ENCODE peak calls at places on chromosomes 6 and 20, in four cellular contexts. Z is transverse colon, C is pancreas, K is astrocyte of the spinal cord. U is an unnamed sample.

GRCh38 chr20:18391686-18392085 is 75.1 kb downstream of the DZANK1 start:
- DNase-seq in Z (no peak), C (no peak), K (no peak), U (no peak)

GRCh38 chr6:112659912-112660311 is 312.8 kb downstream of the RFPL4B start:
- DNase-seq in Z (no peak), C (no peak), K (no peak), U (no peak)

GRCh38 chr6:113893866-113894265 is 36.7 kb downstream of the MARCKS start:
- DNase-seq in Z (no peak), C (no peak), K (no peak), U (peak; percentile 31)

GRCh38 chr20:60224914-60225313 is 266.7 kb downstream of the CDH26 start:
- DNase-seq in Z (no peak), C (no peak), K (no peak), U (no peak)

GRCh38 chr6:15989397-15989796 is 139.5 kb upstream of the MYLIP start:
- DNase-seq in Z (no peak), C (no peak), K (no peak), U (no peak)

GRCh38 chr6:72817208-72817607 is 195.3 kb downstream of the KCNQ5 start:
- DNase-seq in Z (no peak), C (no peak), K (no peak), U (no peak)

GRCh38 chr20:64140956-64141355 is 23.3 kb upstream of the MYT1 start:
- DNase-seq in Z (no peak), C (no peak), K (no peak), U (no peak)

GRCh38 chr6:12289655-12290489 is at the start of gene EDN1:
- DNase-seq in Z (peak; percentile 85), C (peak; percentile 78), K (peak; percentile 87), U (peak; percentile 93)

GRCh38 chr20:59627298-59627697 is 23.0 kb downstream of the PHACTR3 start:
- DNase-seq in Z (no peak), C (no peak), K (no peak), U (no peak)

GRCh38 chr6:3349388-3350251 is 90.9 kb downstream of the PSMG4 start:
- DNase-seq in Z (no peak), C (no peak), K (no peak), U (no peak)
- H3K4me3 ChIP-seq in Z (no peak overlapping the region), C (no peak overlapping the region), K (no peak overlapping the region), U (no peak overlapping the region)

GRCh38 chr20:50243610-50244351 is 53.2 kb downstream of the CEBPB start:
- DNase-seq in Z (no peak), C (no peak), K (no peak), U (no peak)

GRCh38 chr20:50242863-50243609 is 52.4 kb downstream of the CEBPB start:
- DNase-seq in Z (peak; percentile 76), C (peak; percentile 53), K (peak; percentile 59), U (no peak)

GRCh38 chr20:50242548-50242862 is 51.9 kb downstream of the CEBPB start:
- DNase-seq in Z (no peak), C (no peak), K (no peak), U (no peak)

GRCh38 chr20:50240092-50240491 is 49.5 kb downstream of the CEBPB start:
- DNase-seq in Z (no peak), C (no peak), K (no peak), U (no peak)

DNA sequence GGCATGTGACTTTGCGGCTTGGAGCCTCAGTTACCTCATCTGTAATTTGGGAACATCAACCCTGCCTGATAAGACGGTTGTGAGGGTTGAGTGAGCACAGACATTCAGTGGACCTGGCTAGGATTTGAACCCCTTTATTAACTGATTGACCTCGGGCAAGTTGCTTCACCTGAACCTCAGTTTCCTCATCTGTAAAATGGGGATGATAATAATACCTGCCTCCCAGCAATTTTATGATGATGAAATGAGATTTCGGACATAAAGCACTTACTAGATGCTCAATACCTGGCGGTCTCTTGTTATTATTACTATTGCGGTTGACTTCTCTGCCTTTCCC is 51.5 kb downstream of the CEBPB start:
- DNase-seq in Z (no peak), C (no peak), K (no peak), U (no peak)
- TF ChIP-seq CTCF in Z (no peak), C (no peak), K (no peak), U (no peak)

GRCh38 chr20:8133816-8134451 is 1.9 kb downstream of the PLCB1 start:
- DNase-seq in Z (no peak), C (no peak), K (no peak), U (no peak)
- H3K4me3 ChIP-seq in Z (peak overlapping the region; percentile 69), C (peak overlapping the region; percentile 93), K (no peak overlapping the region), U (no peak overlapping the region)

GRCh38 chr20:5342031-5342430 is 25.3 kb upstream of the PROKR2 start:
- DNase-seq in Z (no peak), C (no peak), K (no peak), U (no peak)
- TF ChIP-seq CTCF in Z (no peak), C (no peak), K (no peak), U (no peak)

GRCh38 chr6:140811642-140812041 is 1321.1 kb upstream of the GJE1 start:
- DNase-seq in Z (no peak), C (no peak), K (no peak), U (no peak)

GRCh38 chr6:140809694-140810101 is 1323.0 kb upstream of the GJE1 start:
- DNase-seq in Z (no peak), C (no peak), K (peak; percentile 50), U (no peak)

DNA sequence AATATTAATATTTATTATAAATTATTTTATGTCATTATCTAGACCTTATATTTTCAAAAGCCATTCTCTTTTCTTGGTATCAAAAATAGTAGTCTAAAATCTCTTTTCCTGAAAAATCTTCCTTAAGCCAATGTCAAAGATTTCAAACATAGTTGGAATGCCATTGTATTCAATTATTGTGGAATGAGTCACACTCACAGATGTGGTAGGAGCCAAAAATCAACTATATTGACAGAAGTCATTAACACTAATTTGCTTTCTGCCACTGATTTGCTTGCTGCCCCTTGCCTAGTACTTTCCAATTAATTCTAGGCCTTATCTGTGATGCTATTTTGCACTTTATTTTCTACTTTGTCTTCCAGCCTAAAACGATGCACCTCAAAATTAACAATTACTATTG is 1326.3 kb upstream of the GJE1 start:
- DNase-seq in Z (no peak), C (no peak), K (no peak), U (peak; percentile 9)
- H3K4me3 ChIP-seq in Z (no peak overlapping the region), C (no peak overlapping the region), K (no peak overlapping the region), U (no peak overlapping the region)

GRCh38 chr6:167400482-167401138 is 75.7 kb downstream of the TTLL2 start:
- DNase-seq in Z (no peak), C (no peak), K (no peak), U (no peak)
- TF ChIP-seq CTCF in Z (no peak), C (no peak), K (no peak), U (no peak)

GRCh38 chr6:165584541-165584940 is 78.5 kb downstream of the PDE10A start:
- DNase-seq in Z (no peak), C (no peak), K (no peak), U (no peak)
- H3K4me3 ChIP-seq in Z (no peak overlapping the region), C (no peak overlapping the region), K (no peak overlapping the region), U (no peak overlapping the region)